ENCODE peak calls at places on chromosome 15, in five cellular contexts. G, S, T, L and I are unnamed samples. For H3K36me3, the result is how much of the 10 kb centered on the place peaks cover.

GRCh38 chr15:70672081-70672480 is 91.3 kb downstream of the UACA start:
- DNase-seq in S (no peak), L (no peak), T (no peak), G (no peak), I (no peak)

GRCh38 chr15:88448991-88449461 is 18.2 kb downstream of the MRPL46 start:
- DNase-seq in G (no peak), T (no peak), L (no peak), S (peak), I (no peak)

GRCh38 chr15:90449206-90449735 is 61.2 kb downstream of the IQGAP1 start:
- DNase-seq in S (no peak), L (no peak), T (peak), G (no peak), I (no peak)

GRCh38 chr15:61908241-61908640 is 152.0 kb downstream of the VPS13C start:
- DNase-seq in L (no peak), G (no peak), S (no peak), T (no peak), I (no peak)

GRCh38 chr15:99999282-100000070 is 266.2 kb upstream of the LYSMD4 start:
- DNase-seq in T (no peak), L (no peak), G (no peak), S (no peak), I (peak)

GRCh38 chr15:38706956-38707355 is 142.3 kb upstream of the RASGRP1 start:
- DNase-seq in S (no peak), G (no peak), T (no peak), L (no peak), I (no peak)

GRCh38 chr15:101464246-101464998 is 25.1 kb downstream of the PCSK6 start:
- DNase-seq in T (no peak), L (no peak), G (no peak), S (no peak), I (no peak)

GRCh38 chr15:75785771-75786563 is 57.3 kb upstream of the UBE2Q2 start:
- DNase-seq in L (peak), G (no peak), T (peak), S (peak), I (peak)

GRCh38 chr15:66883322-66883911 is 181.4 kb downstream of the SMAD6 start:
- DNase-seq in S (no peak), L (peak), T (peak), G (peak), I (peak)

GRCh38 chr15:78372880-78373279 is 32.7 kb downstream of the CRABP1 start:
- DNase-seq in S (no peak), T (no peak), L (no peak), G (no peak), I (no peak)

GRCh38 chr15:74317820-74318375 is 49.5 kb downstream of the CYP11A1 start:
- DNase-seq in G (peak), L (peak), T (peak), S (peak), I (peak)

GRCh38 chr15:49036650-49037545 is 9.3 kb downstream of the SECISBP2L start:
- DNase-seq in S (no peak), L (no peak), G (no peak), T (peak), I (no peak)

GRCh38 chr15:38622317-38622716 is 57.7 kb upstream of the RASGRP1 start:
- DNase-seq in T (no peak), S (no peak), L (no peak), G (no peak), I (no peak)

GRCh38 chr15:80660114-80660513 is 35.0 kb upstream of the ABHD17C start:
- DNase-seq in T (peak), S (peak), G (no peak), L (peak), I (no peak)

GRCh38 chr15:95202569-95203349 is 971.4 kb downstream of the MCTP2 start:
- DNase-seq in T (peak), L (no peak), G (no peak), S (no peak), I (no peak)

GRCh38 chr15:73677146-73677607 is 7.0 kb upstream of the CD276 start:
- DNase-seq in L (peak), T (peak), S (peak), G (peak), I (peak)

GRCh38 chr15:73941871-73942635 is 15.8 kb downstream of the LOXL1 start:
- DNase-seq in G (no peak), T (no peak), L (no peak), S (no peak), I (peak)

GRCh38 chr15:85750319-85750806 is 44.4 kb downstream of the KLHL25 start:
- DNase-seq in L (peak), G (peak), T (peak), S (no peak), I (peak)

GRCh38 chr15:69855601-69856000 is 242.1 kb downstream of the TLE3 start:
- DNase-seq in L (no peak), S (no peak), T (no peak), G (no peak), I (no peak)

GRCh38 chr15:69939513-69940440 is 157.9 kb downstream of the TLE3 start:
- DNase-seq in S (no peak), G (no peak), T (no peak), L (no peak), I (no peak)

GRCh38 chr15:100986158-100986896 is 67.2 kb downstream of the LRRK1 start:
- DNase-seq in S (no peak), G (no peak), T (no peak), L (no peak), I (no peak)

GRCh38 chr15:99122831-99123705 is 18.2 kb downstream of the SYNM start:
- DNase-seq in G (no peak), T (no peak), S (no peak), L (no peak), I (no peak)

GRCh38 chr15:101262551-101262950 is 10.7 kb upstream of the CHSY1 start:
- DNase-seq in T (no peak), S (no peak), G (no peak), L (no peak), I (no peak)

GRCh38 chr15:59662260-59662659 is 4.9 kb upstream of the GTF2A2 start:
- DNase-seq in S (no peak), G (no peak), L (no peak), T (peak), I (no peak)

GRCh38 chr15:41258706-41259471 is 27.8 kb downstream of the CHP1 start:
- DNase-seq in S (no peak), G (no peak), T (peak), L (no peak), I (no peak)

GRCh38 chr15:41259546-41260189 is 28.6 kb downstream of the CHP1 start:
- DNase-seq in L (peak), G (no peak), T (no peak), S (peak), I (no peak)

GRCh38 chr15:41256577-41257038 is 25.5 kb downstream of the CHP1 start:
- DNase-seq in G (no peak), T (no peak), S (no peak), L (peak), I (no peak)

GRCh38 chr15:41254560-41254959 is 23.5 kb downstream of the CHP1 start:
- DNase-seq in S (no peak), L (no peak), G (no peak), T (no peak), I (no peak)

GRCh38 chr15:41256103-41256502 is 25.0 kb downstream of the CHP1 start:
- DNase-seq in G (no peak), S (no peak), T (no peak), L (no peak), I (no peak)
- H3K36me3 ChIP-seq in G (under half), S (under half), T (under half), L (under half), I (under half)

GRCh38 chr15:67908756-67909155 is 68.9 kb upstream of the RNU6-1 start:
- DNase-seq in S (no peak), L (no peak), G (no peak), T (no peak), I (no peak)
- H3K36me3 ChIP-seq in S (under half), L (under half), G (under half), T (under half), I (under half)

DNA sequence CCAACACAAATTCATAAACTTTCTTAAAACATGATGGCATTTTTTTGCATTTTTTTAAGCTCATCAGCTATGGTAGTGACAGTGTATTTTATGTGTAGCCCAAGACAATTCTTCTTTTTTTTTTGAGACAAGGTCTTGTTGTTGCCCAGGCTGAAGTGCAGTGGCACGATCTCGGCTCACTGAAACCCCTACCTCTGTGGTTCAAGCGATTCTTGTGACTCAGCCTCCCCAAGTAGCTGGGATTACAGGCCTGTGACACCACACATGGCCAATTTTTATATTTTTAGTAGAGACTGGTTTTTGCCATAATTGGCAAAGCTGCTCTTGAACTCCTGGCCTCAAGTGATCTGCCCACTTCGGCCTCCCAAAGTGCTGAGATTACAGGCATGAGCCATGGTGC is 17.3 kb upstream of the USP50 start:
- DNase-seq in G (no peak), S (no peak), T (no peak), L (no peak), I (no peak)
- H3K36me3 ChIP-seq in G (under half), S (under half), T (under half), L (under half), I (under half)

GRCh38 chr15:39946862-39947261 is 12.9 kb downstream of the EIF2AK4 start:
- DNase-seq in S (no peak), G (no peak), L (no peak), T (peak), I (no peak)
- H3K36me3 ChIP-seq in S (under half), G (under half), L (under half), T (half or more), I (half or more)